ENCODE peak calls at places on chromosomes 12 and 14, in four cellular contexts. F, R, G and D are unnamed samples.

GRCh38 chr12:80936642-80937390 is 918 bp downstream of the LIN7A start:
- DNase-seq in R (no peak), G (peak; percentile 32), F (peak; percentile 40), D (peak; percentile 80)

GRCh38 chr14:96508900-96509299 is 6.7 kb downstream of the PAPOLA start:
- DNase-seq in G (no peak), F (no peak), R (no peak), D (no peak)

GRCh38 chr14:65462411-65462810 is 49.9 kb downstream of the FUT8 start:
- DNase-seq in R (no peak), F (no peak), G (peak; percentile 24), D (no peak)

GRCh38 chr12:89920866-89921265 is 212.2 kb upstream of the ATP2B1 start:
- DNase-seq in G (no peak), F (no peak), R (no peak), D (no peak)

GRCh38 chr14:53608369-53608768 is 348.3 kb downstream of the BMP4 start:
- DNase-seq in F (no peak), G (no peak), R (no peak), D (no peak)

GRCh38 chr12:74119811-74120362 is 417.7 kb upstream of the ATXN7L3B start:
- DNase-seq in G (no peak), R (no peak), F (no peak), D (no peak)

GRCh38 chr12:55188573-55188972 is 32.3 kb upstream of the OR10A7 start:
- DNase-seq in R (no peak), G (no peak), F (no peak), D (peak; percentile 0)

GRCh38 chr12:108603743-108604142 is 5.9 kb upstream of the TMEM119 start:
- DNase-seq in F (no peak), G (no peak), R (no peak), D (no peak)

GRCh38 chr12:7431993-7432685 is 11.8 kb downstream of the CD163L1 start:
- DNase-seq in R (no peak), F (no peak), G (no peak), D (no peak)

GRCh38 chr12:26271889-26272492 is 76.6 kb downstream of the SSPN start:
- DNase-seq in R (no peak), G (peak; percentile 93), F (peak; percentile 89), D (peak; percentile 42)

GRCh38 chr12:76029982-76030377 is 1.6 kb downstream of the PHLDA1 start:
- DNase-seq in F (peak; percentile 18), G (peak; percentile 68), R (peak; percentile 11), D (peak; percentile 39)

GRCh38 chr12:114853003-114853529 is 169.1 kb upstream of the TBX3 start:
- DNase-seq in F (no peak), R (no peak), G (no peak), D (no peak)

GRCh38 chr12:70812124-70812523 is 108.4 kb downstream of the PTPRR start:
- DNase-seq in F (no peak), G (no peak), R (no peak), D (no peak)

GRCh38 chr12:125860672-125861288 is 795.5 kb downstream of the AACS start:
- DNase-seq in F (no peak), G (no peak), R (no peak), D (no peak)

GRCh38 chr14:61549425-61549824 is 145.9 kb upstream of the HIF1A start:
- DNase-seq in G (no peak), F (no peak), R (no peak), D (no peak)

GRCh38 chr12:5333096-5333495 is 98.8 kb upstream of the NTF3 start:
- DNase-seq in F (no peak), R (no peak), G (no peak), D (peak; percentile 56)

GRCh38 chr12:124392271-124392990 is 97.5 kb downstream of the RFLNA start:
- DNase-seq in G (no peak), F (peak; percentile 71), R (no peak), D (peak; percentile 86)

GRCh38 chr14:99684356-99684952 is 356 bp downstream of the CYP46A1 start:
- DNase-seq in R (no peak), F (no peak), G (no peak), D (peak; percentile 56)

GRCh38 chr14:31530136-31530535 is 31.1 kb upstream of the NUBPL start:
- DNase-seq in F (no peak), R (no peak), G (no peak), D (no peak)

GRCh38 chr14:97212399-97212798 is 415.2 kb downstream of the VRK1 start:
- DNase-seq in F (no peak), G (no peak), R (no peak), D (no peak)

GRCh38 chr14:34277191-34277590 is 184.8 kb downstream of the SPTSSA start:
- DNase-seq in R (no peak), G (no peak), F (no peak), D (no peak)

GRCh38 chr12:65532744-65533143 is 254.3 kb downstream of the MSRB3 start:
- DNase-seq in G (peak; percentile 81), R (no peak), F (no peak), D (peak; percentile 88)

GRCh38 chr12:120367252-120367923 is 1.6 kb downstream of the MSI1 start:
- DNase-seq in F (no peak), G (no peak), R (no peak), D (peak; percentile 47)

GRCh38 chr14:35687335-35687939 is 121.7 kb downstream of the RALGAPA1 start:
- DNase-seq in R (peak; percentile 8), G (peak; percentile 67), F (no peak), D (peak; percentile 72)

GRCh38 chr12:118010903-118011302 is 5.6 kb upstream of the RFC5 start:
- DNase-seq in F (no peak), R (no peak), G (no peak), D (no peak)

GRCh38 chr12:124397399-124397679 is 102.4 kb downstream of the RFLNA start:
- DNase-seq in G (no peak), R (no peak), F (no peak), D (no peak)

GRCh38 chr14:99671230-99672224 is 12.6 kb upstream of the CYP46A1 start:
- DNase-seq in R (no peak), F (no peak), G (no peak), D (no peak)

GRCh38 chr12:2284321-2284813 is 231.6 kb downstream of the CACNA1C start:
- DNase-seq in R (no peak), F (no peak), G (peak; percentile 94), D (no peak)

DNA sequence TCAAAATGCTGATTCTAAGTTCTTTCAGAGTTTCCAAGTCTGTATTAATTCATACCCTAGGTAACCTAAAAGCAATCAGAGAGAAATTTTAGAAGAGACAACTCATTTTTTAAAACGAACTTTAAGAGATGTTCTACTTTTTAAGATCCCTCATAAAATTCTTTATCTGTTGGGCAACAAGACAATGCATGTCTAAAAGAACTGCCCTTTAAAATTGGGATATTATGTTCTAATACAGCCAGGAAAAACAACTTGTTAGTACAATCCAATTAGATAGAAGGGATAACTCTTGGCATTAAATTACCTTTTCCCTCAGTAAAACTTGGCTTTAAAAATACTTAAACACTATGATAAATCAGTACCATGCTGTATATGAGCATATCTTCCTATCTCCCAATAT is 15.6 kb downstream of the DICER1 start:
- DNase-seq in G (no peak), R (no peak), F (no peak), D (no peak)
- H3K4me3 ChIP-seq in G (no peak overlapping the region), R (no peak overlapping the region), F (no peak overlapping the region), D (no peak overlapping the region)

GRCh38 chr14:70189678-70190077 is 927 bp upstream of the SLC8A3 start:
- DNase-seq in R (no peak), F (no peak), G (no peak), D (peak; percentile 13)

GRCh38 chr14:70188608-70189540 is at the start of gene SLC8A3:
- DNase-seq in F (peak; percentile 23), G (peak; percentile 16), R (no peak), D (peak; percentile 65)

GRCh38 chr14:70190156-70190555 is 1.4 kb upstream of the SLC8A3 start:
- DNase-seq in F (no peak), R (no peak), G (no peak), D (peak; percentile 10)

GRCh38 chr14:70186826-70187483 is 1.8 kb downstream of the SLC8A3 start:
- DNase-seq in G (no peak), F (peak; percentile 18), R (no peak), D (peak; percentile 98)

GRCh38 chr14:70188292-70188607 is 501 bp downstream of the SLC8A3 start:
- DNase-seq in R (no peak), G (no peak), F (no peak), D (peak; percentile 29)
- H3K4me3 ChIP-seq in R (peak overlapping the region; percentile 50), G (peak overlapping the region; percentile 51), F (peak overlapping the region; percentile 43), D (peak overlapping the region; percentile 76)

GRCh38 chr12:77387214-77387613 is 321.8 kb upstream of the E2F7 start:
- DNase-seq in G (no peak), R (no peak), F (no peak), D (no peak)
- H3K4me3 ChIP-seq in G (no peak overlapping the region), R (no peak overlapping the region), F (no peak overlapping the region), D (no peak overlapping the region)

GRCh38 chr12:14710632-14711324 is 14.4 kb upstream of the GUCY2C start:
- DNase-seq in R (no peak), F (no peak), G (no peak), D (no peak)
- H3K4me3 ChIP-seq in R (no peak overlapping the region), F (no peak overlapping the region), G (no peak overlapping the region), D (no peak overlapping the region)

GRCh38 chr14:75812592-75812991 is 151.5 kb downstream of the TTLL5 start:
- DNase-seq in R (no peak), F (no peak), G (no peak), D (no peak)

GRCh38 chr14:75805646-75806045 is 144.6 kb downstream of the TTLL5 start:
- DNase-seq in G (no peak), R (no peak), F (no peak), D (no peak)

GRCh38 chr14:75806247-75806876 is 145.3 kb downstream of the TTLL5 start:
- DNase-seq in F (no peak), R (no peak), G (no peak), D (no peak)

GRCh38 chr14:75811862-75812505 is 150.9 kb downstream of the TTLL5 start:
- DNase-seq in G (no peak), F (no peak), R (no peak), D (no peak)

GRCh38 chr14:75811136-75811839 is 150.2 kb downstream of the TTLL5 start:
- DNase-seq in G (no peak), F (no peak), R (no peak), D (no peak)
- H3K4me3 ChIP-seq in G (no peak overlapping the region), F (no peak overlapping the region), R (no peak overlapping the region), D (no peak overlapping the region)

GRCh38 chr14:105315211-105315721 is 718 bp downstream of the PACS2 start:
- DNase-seq in G (peak; percentile 36), R (peak; percentile 44), F (no peak), D (no peak)

GRCh38 chr14:105317546-105317945 is 3.0 kb downstream of the PACS2 start:
- DNase-seq in G (peak; percentile 57), R (no peak), F (no peak), D (no peak)

GRCh38 chr14:105316563-105316941 is 2.0 kb downstream of the PACS2 start:
- DNase-seq in F (no peak), R (no peak), G (no peak), D (no peak)

GRCh38 chr14:105316968-105317498 is 2.5 kb downstream of the PACS2 start:
- DNase-seq in R (no peak), G (peak; percentile 18), F (no peak), D (no peak)

DNA sequence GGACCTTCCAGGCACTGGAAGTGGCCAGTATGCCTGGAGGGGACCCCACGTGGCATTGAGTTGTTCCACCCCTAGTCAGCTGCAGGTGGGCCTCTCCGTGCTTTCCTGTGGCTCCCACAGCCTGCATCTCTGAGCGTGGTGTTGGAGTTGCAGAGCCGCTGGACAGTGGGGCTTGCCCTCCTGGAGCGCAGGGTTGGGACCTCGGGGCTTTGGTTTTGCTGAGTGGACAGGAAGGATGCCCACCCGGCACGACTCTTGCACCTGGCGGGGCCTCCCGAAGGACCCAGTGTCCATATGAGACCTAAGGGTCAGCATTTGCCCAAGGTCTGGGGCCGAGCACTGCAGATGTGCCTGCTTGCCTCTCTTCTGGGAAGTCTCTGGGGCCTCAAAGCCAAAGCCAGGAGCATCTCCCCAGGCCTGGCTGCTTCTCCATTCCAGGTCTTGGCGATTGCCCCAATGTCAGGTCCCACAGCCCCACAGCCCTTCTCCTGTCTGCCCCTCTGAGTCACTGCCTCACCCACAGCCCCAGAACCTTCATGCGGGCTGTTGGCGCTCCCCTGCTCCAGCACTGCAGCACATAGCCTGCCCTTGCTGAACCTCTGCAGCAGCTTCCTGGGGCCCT is 1.5 kb downstream of the PACS2 start:
- DNase-seq in G (peak; percentile 18), F (no peak), R (no peak), D (no peak)
- H3K4me3 ChIP-seq in G (peak overlapping the region; percentile 82), F (peak overlapping the region; percentile 95), R (peak overlapping the region; percentile 54), D (peak overlapping the region; percentile 63)